ENCODE peak calls at places on chromosomes 6 and 20, in nine cellular contexts. One of them, this sample, is unnamed.

GRCh38 chr20:32207626-32208498 is at the start of the genes PLAGL2 and POFUT1:
- DNase-seq in endothelial cell: peak
- DNase-seq in SK-MEL-5: peak
- DNase-seq in GDM1: peak
- DNase-seq in neural crest cell: peak
- DNase-seq in NCI-H774: peak
- DNase-seq in brain microvascular endothelial cell: peak
- DNase-seq in posterior cingulate gyrus: peak
- DNase-seq in activated CD4-positive, CD25-positive, alpha-beta regulatory T cell: peak
- DNase-seq in this sample: peak

GRCh38 chr6:119351005-119351394 is 1.4 kb upstream of the MAN1A1 start:
- DNase-seq in endothelial cell: no peak
- DNase-seq in SK-MEL-5: peak
- DNase-seq in GDM1: no peak
- DNase-seq in neural crest cell: no peak
- DNase-seq in NCI-H774: peak
- DNase-seq in brain microvascular endothelial cell: no peak
- DNase-seq in posterior cingulate gyrus: no peak
- DNase-seq in activated CD4-positive, CD25-positive, alpha-beta regulatory T cell: no peak
- DNase-seq in this sample: no peak

GRCh38 chr6:136471372-136471771 is 78.8 kb downstream of the MAP7 start:
- DNase-seq in endothelial cell: no peak
- DNase-seq in SK-MEL-5: no peak
- DNase-seq in GDM1: no peak
- DNase-seq in neural crest cell: no peak
- DNase-seq in NCI-H774: no peak
- DNase-seq in brain microvascular endothelial cell: no peak
- DNase-seq in posterior cingulate gyrus: no peak
- DNase-seq in activated CD4-positive, CD25-positive, alpha-beta regulatory T cell: no peak
- DNase-seq in this sample: no peak

GRCh38 chr20:51978081-51978501 is 175.8 kb upstream of the SALL4 start:
- DNase-seq in endothelial cell: no peak
- DNase-seq in SK-MEL-5: no peak
- DNase-seq in GDM1: no peak
- DNase-seq in neural crest cell: no peak
- DNase-seq in NCI-H774: no peak
- DNase-seq in brain microvascular endothelial cell: no peak
- DNase-seq in posterior cingulate gyrus: no peak
- DNase-seq in activated CD4-positive, CD25-positive, alpha-beta regulatory T cell: no peak
- DNase-seq in this sample: no peak

GRCh38 chr20:57315964-57316480 is 13.6 kb upstream of the SPO11 start:
- DNase-seq in endothelial cell: no peak
- DNase-seq in SK-MEL-5: no peak
- DNase-seq in GDM1: no peak
- DNase-seq in neural crest cell: no peak
- DNase-seq in NCI-H774: no peak
- DNase-seq in brain microvascular endothelial cell: no peak
- DNase-seq in posterior cingulate gyrus: no peak
- DNase-seq in activated CD4-positive, CD25-positive, alpha-beta regulatory T cell: no peak
- DNase-seq in this sample: no peak

GRCh38 chr6:155274106-155274505 is 10.3 kb downstream of the CLDN20 start:
- DNase-seq in endothelial cell: no peak
- DNase-seq in SK-MEL-5: no peak
- DNase-seq in GDM1: no peak
- DNase-seq in neural crest cell: no peak
- DNase-seq in NCI-H774: no peak
- DNase-seq in brain microvascular endothelial cell: no peak
- DNase-seq in posterior cingulate gyrus: no peak
- DNase-seq in activated CD4-positive, CD25-positive, alpha-beta regulatory T cell: no peak
- DNase-seq in this sample: no peak

GRCh38 chr6:40587240-40588069 is at the start of gene LRFN2:
- DNase-seq in endothelial cell: peak
- DNase-seq in SK-MEL-5: peak
- DNase-seq in GDM1: peak
- DNase-seq in neural crest cell: peak
- DNase-seq in NCI-H774: peak
- DNase-seq in brain microvascular endothelial cell: peak
- DNase-seq in posterior cingulate gyrus: peak
- DNase-seq in activated CD4-positive, CD25-positive, alpha-beta regulatory T cell: peak
- DNase-seq in this sample: no peak

GRCh38 chr6:38387994-38388393 is 251.7 kb downstream of the BTBD9 start:
- DNase-seq in endothelial cell: no peak
- DNase-seq in SK-MEL-5: no peak
- DNase-seq in GDM1: no peak
- DNase-seq in neural crest cell: no peak
- DNase-seq in NCI-H774: no peak
- DNase-seq in brain microvascular endothelial cell: no peak
- DNase-seq in posterior cingulate gyrus: no peak
- DNase-seq in activated CD4-positive, CD25-positive, alpha-beta regulatory T cell: no peak
- DNase-seq in this sample: no peak

GRCh38 chr6:15948930-15949900 is 179.7 kb upstream of the MYLIP start:
- DNase-seq in endothelial cell: no peak
- DNase-seq in SK-MEL-5: peak
- DNase-seq in GDM1: no peak
- DNase-seq in neural crest cell: no peak
- DNase-seq in NCI-H774: peak
- DNase-seq in brain microvascular endothelial cell: peak
- DNase-seq in posterior cingulate gyrus: no peak
- DNase-seq in activated CD4-positive, CD25-positive, alpha-beta regulatory T cell: no peak
- DNase-seq in this sample: peak

GRCh38 chr6:80480478-80481157 is 374.1 kb downstream of the BCKDHB start:
- DNase-seq in endothelial cell: no peak
- DNase-seq in SK-MEL-5: peak
- DNase-seq in GDM1: no peak
- DNase-seq in neural crest cell: no peak
- DNase-seq in NCI-H774: no peak
- DNase-seq in brain microvascular endothelial cell: no peak
- DNase-seq in posterior cingulate gyrus: no peak
- DNase-seq in activated CD4-positive, CD25-positive, alpha-beta regulatory T cell: no peak
- DNase-seq in this sample: no peak

GRCh38 chr6:14822012-14822553 is 423.8 kb upstream of the JARID2 start:
- DNase-seq in endothelial cell: no peak
- DNase-seq in SK-MEL-5: no peak
- DNase-seq in GDM1: no peak
- DNase-seq in neural crest cell: no peak
- DNase-seq in NCI-H774: no peak
- DNase-seq in brain microvascular endothelial cell: no peak
- DNase-seq in posterior cingulate gyrus: no peak
- DNase-seq in activated CD4-positive, CD25-positive, alpha-beta regulatory T cell: no peak
- DNase-seq in this sample: no peak

GRCh38 chr20:64106981-64107735 is at the start of gene NPBWR2:
- DNase-seq in endothelial cell: no peak
- DNase-seq in SK-MEL-5: no peak
- DNase-seq in GDM1: no peak
- DNase-seq in neural crest cell: no peak
- DNase-seq in NCI-H774: no peak
- DNase-seq in brain microvascular endothelial cell: no peak
- DNase-seq in posterior cingulate gyrus: no peak
- DNase-seq in activated CD4-positive, CD25-positive, alpha-beta regulatory T cell: no peak
- DNase-seq in this sample: no peak

GRCh38 chr20:47198254-47198671 is 158.2 kb downstream of the ZMYND8 start:
- DNase-seq in endothelial cell: no peak
- DNase-seq in SK-MEL-5: no peak
- DNase-seq in GDM1: no peak
- DNase-seq in neural crest cell: no peak
- DNase-seq in NCI-H774: no peak
- DNase-seq in brain microvascular endothelial cell: no peak
- DNase-seq in posterior cingulate gyrus: no peak
- DNase-seq in activated CD4-positive, CD25-positive, alpha-beta regulatory T cell: no peak
- DNase-seq in this sample: no peak

GRCh38 chr6:148239777-148240462 is 102.7 kb upstream of the SASH1 start:
- DNase-seq in endothelial cell: no peak
- DNase-seq in SK-MEL-5: no peak
- DNase-seq in GDM1: no peak
- DNase-seq in neural crest cell: no peak
- DNase-seq in NCI-H774: no peak
- DNase-seq in brain microvascular endothelial cell: peak
- DNase-seq in posterior cingulate gyrus: no peak
- DNase-seq in activated CD4-positive, CD25-positive, alpha-beta regulatory T cell: no peak
- DNase-seq in this sample: no peak

GRCh38 chr6:33771342-33772113 is 17.4 kb downstream of the LEMD2 start:
- DNase-seq in endothelial cell: peak
- DNase-seq in SK-MEL-5: peak
- DNase-seq in GDM1: no peak
- DNase-seq in neural crest cell: peak
- DNase-seq in NCI-H774: no peak
- DNase-seq in brain microvascular endothelial cell: peak
- DNase-seq in posterior cingulate gyrus: peak
- DNase-seq in activated CD4-positive, CD25-positive, alpha-beta regulatory T cell: peak
- DNase-seq in this sample: no peak

GRCh38 chr20:20664795-20665194 is 47.6 kb downstream of the RALGAPA2 start:
- DNase-seq in endothelial cell: peak
- DNase-seq in SK-MEL-5: peak
- DNase-seq in GDM1: peak
- DNase-seq in neural crest cell: no peak
- DNase-seq in NCI-H774: peak
- DNase-seq in brain microvascular endothelial cell: peak
- DNase-seq in posterior cingulate gyrus: no peak
- DNase-seq in activated CD4-positive, CD25-positive, alpha-beta regulatory T cell: no peak
- DNase-seq in this sample: peak

This sample was measured in LNCaP clone FGC.